ENCODE peak calls at places on chromosomes 7 and 10, in five cellular contexts. M, X, O, D and P are unnamed samples.

GRCh38 chr10:106643521-106643920 is 521.0 kb downstream of the SORCS1 start:
- DNase-seq in X (no peak), O (no peak), M (peak; percentile 5), D (no peak), P (no peak)

GRCh38 chr10:13000431-13000830 is 1.1 kb downstream of the CCDC3 start:
- DNase-seq in M (no peak), D (no peak), O (no peak), X (no peak), P (no peak)

GRCh38 chr7:67696878-67697277 is 700.2 kb downstream of the TYW1 start:
- DNase-seq in M (no peak), X (no peak), D (no peak), O (no peak), P (no peak)

GRCh38 chr7:81903115-81903514 is 133.3 kb upstream of the HGF start:
- DNase-seq in X (no peak), M (no peak), D (no peak), O (no peak), P (no peak)

GRCh38 chr7:26348987-26349809 is 57.5 kb downstream of the SNX10 start:
- DNase-seq in D (no peak), O (no peak), M (no peak), X (no peak), P (no peak)

GRCh38 chr7:130366561-130366960 is 13.7 kb upstream of the CPA1 start:
- DNase-seq in O (no peak), D (no peak), M (no peak), X (no peak), P (no peak)

GRCh38 chr7:37353949-37354660 is 94.6 kb downstream of the ELMO1 start:
- DNase-seq in D (no peak), M (no peak), X (no peak), O (no peak), P (no peak)

GRCh38 chr7:119963654-119964053 is 309.3 kb upstream of the KCND2 start:
- DNase-seq in M (no peak), D (no peak), O (no peak), X (peak; percentile 82), P (no peak)

GRCh38 chr7:77982926-77983550 is 184.5 kb downstream of the PHTF2 start:
- DNase-seq in M (no peak), D (no peak), O (no peak), X (no peak), P (no peak)

GRCh38 chr10:53650794-53651193 is 878.2 kb upstream of the MBL2 start:
- DNase-seq in O (no peak), M (no peak), D (no peak), X (no peak), P (no peak)

GRCh38 chr10:29181936-29182335 is 106.9 kb upstream of the LYZL1 start:
- DNase-seq in D (no peak), M (no peak), O (no peak), X (no peak), P (no peak)

GRCh38 chr7:81669476-81670105 is 100.3 kb downstream of the HGF start:
- DNase-seq in O (no peak), M (no peak), D (no peak), X (no peak), P (no peak)

GRCh38 chr10:46550076-46550790 is 6.2 kb downstream of the GPRIN2 start:
- DNase-seq in O (no peak), M (peak; percentile 50), X (no peak), D (no peak), P (no peak)

GRCh38 chr10:102814456-102814871 is 22.7 kb downstream of the CYP17A1 start:
- DNase-seq in M (no peak), O (peak; percentile 40), D (no peak), X (no peak), P (no peak)

GRCh38 chr10:80408198-80409085 is at the start of gene PRXL2A:
- DNase-seq in O (no peak), M (peak; percentile 99), D (peak; percentile 93), X (peak; percentile 78), P (no peak)

GRCh38 chr10:52539463-52539862 is 225.4 kb downstream of the DKK1 start:
- DNase-seq in M (no peak), D (no peak), X (no peak), O (no peak), P (peak; percentile 71)

GRCh38 chr10:79202188-79203013 is 133.6 kb downstream of the ZMIZ1 start:
- DNase-seq in D (peak; percentile 65), M (peak; percentile 73), X (peak; percentile 15), O (peak; percentile 71), P (no peak)

GRCh38 chr7:1705339-1705738 is 35.3 kb downstream of the ELFN1 start:
- DNase-seq in D (no peak), X (no peak), O (no peak), M (peak; percentile 38), P (no peak)

GRCh38 chr10:94008526-94008925 is 14.8 kb downstream of the PLCE1 start:
- DNase-seq in X (no peak), M (no peak), D (no peak), O (no peak), P (no peak)

GRCh38 chr10:77949167-77949566 is 22.6 kb upstream of the DLG5 start:
- DNase-seq in X (no peak), O (no peak), M (no peak), D (peak; percentile 88), P (peak; percentile 82)

GRCh38 chr7:11232462-11232861 is 258.8 kb downstream of the PHF14 start:
- DNase-seq in M (no peak), O (no peak), X (no peak), D (no peak), P (no peak)

GRCh38 chr7:124536156-124536762 is 229.3 kb downstream of the GPR37 start:
- DNase-seq in M (no peak), O (no peak), D (no peak), X (no peak), P (no peak)

GRCh38 chr10:77566914-77567566 is 70.6 kb downstream of the KCNMA1 start:
- DNase-seq in M (no peak), X (no peak), O (no peak), D (no peak), P (no peak)

GRCh38 chr10:128058746-128059125 is 67.5 kb downstream of the MKI67 start:
- DNase-seq in O (no peak), X (no peak), D (no peak), M (no peak), P (no peak)

GRCh38 chr7:47538846-47539311 is 43.0 kb downstream of the TNS3 start:
- DNase-seq in X (no peak), M (no peak), D (no peak), O (no peak), P (no peak)

GRCh38 chr7:105887569-105888199 is 11.3 kb upstream of the ATXN7L1 start:
- DNase-seq in O (no peak), M (no peak), D (no peak), X (no peak), P (no peak)

GRCh38 chr7:157526604-157527003 is 189.8 kb downstream of the DNAJB6 start:
- DNase-seq in X (no peak), D (no peak), O (no peak), M (no peak), P (no peak)

GRCh38 chr7:105760549-105761447 is 115.6 kb downstream of the ATXN7L1 start:
- DNase-seq in X (no peak), M (no peak), D (no peak), O (no peak), P (no peak)

GRCh38 chr7:134371536-134371935 is 54.8 kb upstream of the SLC35B4 start:
- DNase-seq in M (no peak), O (no peak), D (no peak), X (no peak), P (no peak)

GRCh38 chr10:95741807-95742528 is 14.0 kb upstream of the ENTPD1 start:
- DNase-seq in O (peak; percentile 54), D (peak; percentile 59), X (no peak), M (no peak), P (no peak)

GRCh38 chr7:31462636-31463035 is 51.3 kb upstream of the ITPRID1 start:
- DNase-seq in D (no peak), O (no peak), X (no peak), M (no peak), P (no peak)

GRCh38 chr7:31455844-31456243 is 58.0 kb upstream of the ITPRID1 start:
- DNase-seq in D (no peak), O (no peak), M (no peak), X (no peak), P (no peak)

DNA sequence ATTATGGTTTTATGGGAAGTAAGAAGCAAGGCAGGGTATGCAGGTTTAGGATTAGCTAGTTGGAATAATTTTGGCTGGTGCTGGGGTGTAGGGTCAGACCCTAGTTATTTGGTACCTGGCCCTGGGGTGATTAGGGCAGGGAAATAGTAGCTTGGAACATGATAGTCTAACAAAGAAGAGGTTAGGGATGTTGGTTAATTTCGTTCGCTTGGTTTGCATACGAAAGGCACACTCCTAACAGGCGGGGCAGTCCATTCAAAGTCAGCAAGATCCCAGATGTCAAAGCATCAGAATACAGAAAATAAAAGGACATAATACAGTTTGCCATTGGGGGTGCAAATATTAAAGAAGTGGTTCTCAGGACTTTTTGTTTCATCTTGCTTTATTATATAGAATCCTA is 55.7 kb upstream of the ITPRID1 start:
- DNase-seq in M (no peak), X (no peak), D (peak; percentile 28), O (no peak), P (no peak)
- TF ChIP-seq CTCF in M (no peak), X (no peak), D (no peak), O (no peak), P (no peak)

GRCh38 chr7:70674268-70675025 is 457.5 kb upstream of the GALNT17 start:
- DNase-seq in D (no peak), M (no peak), X (no peak), O (no peak), P (no peak)
- H3K9me2 ChIP-seq in D (no peaks in the 10 kb centered on the region), M (no peaks in the 10 kb centered on the region), X (no peaks in the 10 kb centered on the region), O (no peaks in the 10 kb centered on the region), P (no peaks in the 10 kb centered on the region)

GRCh38 chr7:33903770-33904679 is 1.3 kb upstream of the BMPER start:
- DNase-seq in O (no peak), M (peak; percentile 74), X (peak; percentile 45), D (peak; percentile 56), P (no peak)

GRCh38 chr7:33906697-33907096 is 1.4 kb downstream of the BMPER start:
- DNase-seq in X (no peak), O (no peak), D (no peak), M (no peak), P (no peak)

GRCh38 chr7:33907625-33908024 is 2.3 kb downstream of the BMPER start:
- DNase-seq in X (no peak), O (no peak), M (no peak), D (no peak), P (no peak)

GRCh38 chr7:33905389-33906032 is at the start of gene BMPER:
- DNase-seq in M (peak; percentile 79), O (no peak), X (peak; percentile 48), D (peak; percentile 89), P (no peak)

GRCh38 chr7:33904680-33905388 is 505 bp upstream of the BMPER start:
- DNase-seq in M (peak; percentile 84), X (peak; percentile 53), D (peak; percentile 71), O (no peak), P (no peak)
- TF ChIP-seq CTCF in M (peak; percentile 45), X (peak; percentile 19), D (no peak), O (no peak), P (no peak)

GRCh38 chr10:58322835-58323209 is 12.0 kb upstream of the UBE2D1 start:
- DNase-seq in X (no peak), O (no peak), M (no peak), D (no peak), P (no peak)
- H3K9me2 ChIP-seq in X (no peaks in the 10 kb centered on the region), O (no peaks in the 10 kb centered on the region), M (no peaks in the 10 kb centered on the region), D (no peaks in the 10 kb centered on the region), P (no peaks in the 10 kb centered on the region)